ENCODE peak calls at places on chromosomes 5 and 9, in eight cellular contexts. One of them, this sample, is unnamed.

GRCh38 chr5:71586052-71586940 is 844 bp upstream of the MCCC2 start:
- DNase-seq in LHCN-M2: peak; percentile 19
- DNase-seq in stromal cell of bone marrow: peak; percentile 27
- DNase-seq in glutamatergic neuron: no peak
- DNase-seq in DMS 273 treated with DMSO at 0.1 percent for 48 hours: no peak
- DNase-seq in AML-193: no peak
- DNase-seq in body of pancreas: no peak
- DNase-seq in AG08395: peak; percentile 6
- DNase-seq in this sample: peak; percentile 6

GRCh38 chr9:132166599-132166998 is 4.7 kb downstream of the NTNG2 start:
- DNase-seq in LHCN-M2: no peak
- DNase-seq in stromal cell of bone marrow: no peak
- DNase-seq in glutamatergic neuron: no peak
- DNase-seq in DMS 273 treated with DMSO at 0.1 percent for 48 hours: no peak
- DNase-seq in AML-193: no peak
- DNase-seq in body of pancreas: no peak
- DNase-seq in AG08395: no peak
- DNase-seq in this sample: no peak

GRCh38 chr9:16515879-16516289 is 354.6 kb downstream of the BNC2 start:
- DNase-seq in LHCN-M2: peak; percentile 70
- DNase-seq in stromal cell of bone marrow: peak; percentile 80
- DNase-seq in glutamatergic neuron: peak; percentile 36
- DNase-seq in DMS 273 treated with DMSO at 0.1 percent for 48 hours: no peak
- DNase-seq in AML-193: no peak
- DNase-seq in body of pancreas: no peak
- DNase-seq in AG08395: peak; percentile 63
- DNase-seq in this sample: peak; percentile 40

GRCh38 chr9:137905740-137906139 is 28.2 kb downstream of the CACNA1B start:
- DNase-seq in LHCN-M2: no peak
- DNase-seq in stromal cell of bone marrow: no peak
- DNase-seq in glutamatergic neuron: no peak
- DNase-seq in DMS 273 treated with DMSO at 0.1 percent for 48 hours: no peak
- DNase-seq in AML-193: no peak
- DNase-seq in body of pancreas: no peak
- DNase-seq in AG08395: no peak
- DNase-seq in this sample: no peak

GRCh38 chr9:86548220-86548619 is 194.0 kb upstream of the TUT7 start:
- DNase-seq in LHCN-M2: no peak
- DNase-seq in stromal cell of bone marrow: no peak
- DNase-seq in glutamatergic neuron: no peak
- DNase-seq in DMS 273 treated with DMSO at 0.1 percent for 48 hours: no peak
- DNase-seq in AML-193: no peak
- DNase-seq in body of pancreas: no peak
- DNase-seq in AG08395: no peak
- DNase-seq in this sample: no peak

GRCh38 chr9:87464110-87464991 is 33.3 kb upstream of the DAPK1 start:
- DNase-seq in LHCN-M2: peak; percentile 21
- DNase-seq in stromal cell of bone marrow: peak; percentile 41
- DNase-seq in glutamatergic neuron: no peak
- DNase-seq in DMS 273 treated with DMSO at 0.1 percent for 48 hours: no peak
- DNase-seq in AML-193: no peak
- DNase-seq in body of pancreas: no peak
- DNase-seq in AG08395: peak; percentile 57
- DNase-seq in this sample: no peak

GRCh38 chr5:169875091-169875727 is 105.1 kb downstream of the INSYN2B start:
- DNase-seq in LHCN-M2: peak; percentile 10
- DNase-seq in stromal cell of bone marrow: no peak
- DNase-seq in glutamatergic neuron: no peak
- DNase-seq in DMS 273 treated with DMSO at 0.1 percent for 48 hours: no peak
- DNase-seq in AML-193: peak; percentile 83
- DNase-seq in body of pancreas: no peak
- DNase-seq in AG08395: peak; percentile 81
- DNase-seq in this sample: no peak

GRCh38 chr5:88824892-88825781 is 57.8 kb downstream of the MEF2C start:
- DNase-seq in LHCN-M2: peak; percentile 31
- DNase-seq in stromal cell of bone marrow: no peak
- DNase-seq in glutamatergic neuron: no peak
- DNase-seq in DMS 273 treated with DMSO at 0.1 percent for 48 hours: no peak
- DNase-seq in AML-193: peak; percentile 60
- DNase-seq in body of pancreas: no peak
- DNase-seq in AG08395: peak; percentile 18
- DNase-seq in this sample: no peak

GRCh38 chr9:81318571-81318970 is 370.8 kb downstream of the TLE1 start:
- DNase-seq in LHCN-M2: peak; percentile 82
- DNase-seq in stromal cell of bone marrow: no peak
- DNase-seq in glutamatergic neuron: no peak
- DNase-seq in DMS 273 treated with DMSO at 0.1 percent for 48 hours: no peak
- DNase-seq in AML-193: no peak
- DNase-seq in body of pancreas: no peak
- DNase-seq in AG08395: peak; percentile 63
- DNase-seq in this sample: peak; percentile 58

This sample was measured in hepatic stellate cell.